ENCODE peak calls at places on chromosome 17, in nine cellular contexts. One of them, this sample, is unnamed.

GRCh38 chr17:77356109-77356689 is 215.4 kb downstream of the SEC14L1 start:
- DNase-seq in NCI-H460: no peak
- DNase-seq in T-helper 17 cell: no peak
- DNase-seq in hippocampal formation: no peak
- DNase-seq in left ventricle myocardium superior: no peak
- DNase-seq in NCI-H1694 treated with DMSO at 0.1 percent for 48 hours: no peak
- DNase-seq in activated T-helper 1 cell treated with anti-CD3 and anti-CD28 coated beads, Interleukin-12 subunit alpha, Interleukin-12 subunit beta, Interleukin-2, Interleukin-4 antibody, amounts not matched to agents 30 ng/mL and 10 ng/mL and 1 ng/mL, durations not matched to agents 14 hours and 24 hours and 36 hours: no peak
- DNase-seq in stomach: peak
- DNase-seq in stimulated activated CD4-positive, alpha-beta T cell treated with anti-CD3 and anti-CD28 coated beads, Interleukin-2, amount 100 ng/mL, for 24 hours: peak
- DNase-seq in this sample: no peak

GRCh38 chr17:40598021-40598927 is 33.0 kb upstream of the CCR7 start:
- DNase-seq in NCI-H460: no peak
- DNase-seq in T-helper 17 cell: peak
- DNase-seq in hippocampal formation: no peak
- DNase-seq in left ventricle myocardium superior: no peak
- DNase-seq in NCI-H1694 treated with DMSO at 0.1 percent for 48 hours: no peak
- DNase-seq in activated T-helper 1 cell treated with anti-CD3 and anti-CD28 coated beads, Interleukin-12 subunit alpha, Interleukin-12 subunit beta, Interleukin-2, Interleukin-4 antibody, amounts not matched to agents 30 ng/mL and 10 ng/mL and 1 ng/mL, durations not matched to agents 14 hours and 24 hours and 36 hours: peak
- DNase-seq in stomach: no peak
- DNase-seq in stimulated activated CD4-positive, alpha-beta T cell treated with anti-CD3 and anti-CD28 coated beads, Interleukin-2, amount 100 ng/mL, for 24 hours: peak
- DNase-seq in this sample: no peak

GRCh38 chr17:34626141-34626681 is 46.8 kb downstream of the TMEM132E start:
- DNase-seq in NCI-H460: no peak
- DNase-seq in T-helper 17 cell: no peak
- DNase-seq in hippocampal formation: no peak
- DNase-seq in left ventricle myocardium superior: peak
- DNase-seq in NCI-H1694 treated with DMSO at 0.1 percent for 48 hours: no peak
- DNase-seq in activated T-helper 1 cell treated with anti-CD3 and anti-CD28 coated beads, Interleukin-12 subunit alpha, Interleukin-12 subunit beta, Interleukin-2, Interleukin-4 antibody, amounts not matched to agents 30 ng/mL and 10 ng/mL and 1 ng/mL, durations not matched to agents 14 hours and 24 hours and 36 hours: no peak
- DNase-seq in stomach: no peak
- DNase-seq in stimulated activated CD4-positive, alpha-beta T cell treated with anti-CD3 and anti-CD28 coated beads, Interleukin-2, amount 100 ng/mL, for 24 hours: no peak
- DNase-seq in this sample: no peak

GRCh38 chr17:11742891-11743290 is 144.6 kb downstream of the DNAH9 start:
- DNase-seq in NCI-H460: no peak
- DNase-seq in T-helper 17 cell: no peak
- DNase-seq in hippocampal formation: no peak
- DNase-seq in left ventricle myocardium superior: no peak
- DNase-seq in NCI-H1694 treated with DMSO at 0.1 percent for 48 hours: no peak
- DNase-seq in activated T-helper 1 cell treated with anti-CD3 and anti-CD28 coated beads, Interleukin-12 subunit alpha, Interleukin-12 subunit beta, Interleukin-2, Interleukin-4 antibody, amounts not matched to agents 30 ng/mL and 10 ng/mL and 1 ng/mL, durations not matched to agents 14 hours and 24 hours and 36 hours: no peak
- DNase-seq in stomach: no peak
- DNase-seq in stimulated activated CD4-positive, alpha-beta T cell treated with anti-CD3 and anti-CD28 coated beads, Interleukin-2, amount 100 ng/mL, for 24 hours: no peak
- DNase-seq in this sample: no peak

GRCh38 chr17:50171371-50172071 is 5.7 kb downstream of the SGCA start:
- DNase-seq in NCI-H460: no peak
- DNase-seq in T-helper 17 cell: no peak
- DNase-seq in hippocampal formation: no peak
- DNase-seq in left ventricle myocardium superior: no peak
- DNase-seq in NCI-H1694 treated with DMSO at 0.1 percent for 48 hours: no peak
- DNase-seq in activated T-helper 1 cell treated with anti-CD3 and anti-CD28 coated beads, Interleukin-12 subunit alpha, Interleukin-12 subunit beta, Interleukin-2, Interleukin-4 antibody, amounts not matched to agents 30 ng/mL and 10 ng/mL and 1 ng/mL, durations not matched to agents 14 hours and 24 hours and 36 hours: no peak
- DNase-seq in stomach: no peak
- DNase-seq in stimulated activated CD4-positive, alpha-beta T cell treated with anti-CD3 and anti-CD28 coated beads, Interleukin-2, amount 100 ng/mL, for 24 hours: no peak
- DNase-seq in this sample: no peak

GRCh38 chr17:76154935-76155845 is 14.1 kb upstream of the FOXJ1 start:
- DNase-seq in NCI-H460: no peak
- DNase-seq in T-helper 17 cell: no peak
- DNase-seq in hippocampal formation: no peak
- DNase-seq in left ventricle myocardium superior: no peak
- DNase-seq in NCI-H1694 treated with DMSO at 0.1 percent for 48 hours: no peak
- DNase-seq in activated T-helper 1 cell treated with anti-CD3 and anti-CD28 coated beads, Interleukin-12 subunit alpha, Interleukin-12 subunit beta, Interleukin-2, Interleukin-4 antibody, amounts not matched to agents 30 ng/mL and 10 ng/mL and 1 ng/mL, durations not matched to agents 14 hours and 24 hours and 36 hours: no peak
- DNase-seq in stomach: no peak
- DNase-seq in stimulated activated CD4-positive, alpha-beta T cell treated with anti-CD3 and anti-CD28 coated beads, Interleukin-2, amount 100 ng/mL, for 24 hours: no peak
- DNase-seq in this sample: no peak

GRCh38 chr17:82569621-82570020 is 50.1 kb downstream of the FOXK2 start:
- DNase-seq in NCI-H460: no peak
- DNase-seq in T-helper 17 cell: no peak
- DNase-seq in hippocampal formation: no peak
- DNase-seq in left ventricle myocardium superior: no peak
- DNase-seq in NCI-H1694 treated with DMSO at 0.1 percent for 48 hours: no peak
- DNase-seq in activated T-helper 1 cell treated with anti-CD3 and anti-CD28 coated beads, Interleukin-12 subunit alpha, Interleukin-12 subunit beta, Interleukin-2, Interleukin-4 antibody, amounts not matched to agents 30 ng/mL and 10 ng/mL and 1 ng/mL, durations not matched to agents 14 hours and 24 hours and 36 hours: no peak
- DNase-seq in stomach: no peak
- DNase-seq in stimulated activated CD4-positive, alpha-beta T cell treated with anti-CD3 and anti-CD28 coated beads, Interleukin-2, amount 100 ng/mL, for 24 hours: no peak
- DNase-seq in this sample: no peak

GRCh38 chr17:28896491-28896883 is 1.0 kb downstream of the FLOT2 start:
- DNase-seq in NCI-H460: no peak
- DNase-seq in T-helper 17 cell: no peak
- DNase-seq in hippocampal formation: no peak
- DNase-seq in left ventricle myocardium superior: no peak
- DNase-seq in NCI-H1694 treated with DMSO at 0.1 percent for 48 hours: no peak
- DNase-seq in activated T-helper 1 cell treated with anti-CD3 and anti-CD28 coated beads, Interleukin-12 subunit alpha, Interleukin-12 subunit beta, Interleukin-2, Interleukin-4 antibody, amounts not matched to agents 30 ng/mL and 10 ng/mL and 1 ng/mL, durations not matched to agents 14 hours and 24 hours and 36 hours: no peak
- DNase-seq in stomach: no peak
- DNase-seq in stimulated activated CD4-positive, alpha-beta T cell treated with anti-CD3 and anti-CD28 coated beads, Interleukin-2, amount 100 ng/mL, for 24 hours: no peak
- DNase-seq in this sample: no peak

GRCh38 chr17:49525831-49526741 is 31.0 kb downstream of the NGFR start:
- DNase-seq in NCI-H460: no peak
- DNase-seq in T-helper 17 cell: no peak
- DNase-seq in hippocampal formation: no peak
- DNase-seq in left ventricle myocardium superior: peak
- DNase-seq in NCI-H1694 treated with DMSO at 0.1 percent for 48 hours: no peak
- DNase-seq in activated T-helper 1 cell treated with anti-CD3 and anti-CD28 coated beads, Interleukin-12 subunit alpha, Interleukin-12 subunit beta, Interleukin-2, Interleukin-4 antibody, amounts not matched to agents 30 ng/mL and 10 ng/mL and 1 ng/mL, durations not matched to agents 14 hours and 24 hours and 36 hours: no peak
- DNase-seq in stomach: no peak
- DNase-seq in stimulated activated CD4-positive, alpha-beta T cell treated with anti-CD3 and anti-CD28 coated beads, Interleukin-2, amount 100 ng/mL, for 24 hours: no peak
- DNase-seq in this sample: no peak